ENCODE peak calls at places on chromosomes 7 and 10, in ten cellular contexts. One of them, this sample, is unnamed.

GRCh38 chr10:122461729-122462532 is 578 bp downstream of the HTRA1 start:
- DNase-seq in H54: no peak
- DNase-seq in HCT116: no peak
- DNase-seq in A549: peak
- DNase-seq in GM12892: no peak
- DNase-seq in NB4: no peak
- DNase-seq in IMR-90: no peak
- DNase-seq in stomach: peak
- DNase-seq in right lobe of liver: peak
- DNase-seq in ovary: peak
- DNase-seq in this sample: no peak

GRCh38 chr7:4057289-4057616 is 624.8 kb upstream of the FOXK1 start:
- DNase-seq in IMR-90: no peak
- DNase-seq in NB4: no peak
- DNase-seq in GM12892: no peak
- DNase-seq in H54: no peak
- DNase-seq in HCT116: no peak
- DNase-seq in stomach: no peak
- DNase-seq in ovary: no peak
- DNase-seq in A549: no peak
- DNase-seq in right lobe of liver: no peak
- DNase-seq in this sample: no peak

GRCh38 chr7:36289833-36290661 is 99.6 kb upstream of the ANLN start:
- DNase-seq in A549: peak
- DNase-seq in IMR-90: no peak
- DNase-seq in NB4: peak
- DNase-seq in stomach: peak
- DNase-seq in H54: no peak
- DNase-seq in right lobe of liver: peak
- DNase-seq in ovary: no peak
- DNase-seq in GM12892: no peak
- DNase-seq in HCT116: peak
- DNase-seq in this sample: no peak

GRCh38 chr10:29646238-29646902 is 11.6 kb upstream of the SVIL start:
- DNase-seq in right lobe of liver: no peak
- DNase-seq in ovary: no peak
- DNase-seq in A549: no peak
- DNase-seq in NB4: peak
- DNase-seq in IMR-90: peak
- DNase-seq in stomach: no peak
- DNase-seq in H54: no peak
- DNase-seq in HCT116: no peak
- DNase-seq in GM12892: no peak
- DNase-seq in this sample: no peak

GRCh38 chr10:20975236-20975635 is 78.1 kb upstream of the NEBL start:
- DNase-seq in A549: no peak
- DNase-seq in NB4: no peak
- DNase-seq in ovary: no peak
- DNase-seq in right lobe of liver: no peak
- DNase-seq in HCT116: no peak
- DNase-seq in H54: no peak
- DNase-seq in GM12892: no peak
- DNase-seq in IMR-90: no peak
- DNase-seq in stomach: no peak
- DNase-seq in this sample: no peak

GRCh38 chr10:91420868-91421267 is 10.7 kb downstream of the HECTD2 start:
- DNase-seq in GM12892: no peak
- DNase-seq in right lobe of liver: no peak
- DNase-seq in IMR-90: peak
- DNase-seq in HCT116: no peak
- DNase-seq in H54: no peak
- DNase-seq in NB4: peak
- DNase-seq in ovary: no peak
- DNase-seq in stomach: no peak
- DNase-seq in A549: no peak
- DNase-seq in this sample: no peak

GRCh38 chr10:124743188-124744046 is 761 bp downstream of the FAM53B start:
- DNase-seq in GM12892: no peak
- DNase-seq in NB4: peak
- DNase-seq in right lobe of liver: no peak
- DNase-seq in stomach: peak
- DNase-seq in HCT116: no peak
- DNase-seq in IMR-90: no peak
- DNase-seq in ovary: no peak
- DNase-seq in H54: no peak
- DNase-seq in A549: peak
- DNase-seq in this sample: no peak

GRCh38 chr7:11843113-11843765 is 11.2 kb upstream of the THSD7A start:
- DNase-seq in H54: no peak
- DNase-seq in IMR-90: no peak
- DNase-seq in right lobe of liver: no peak
- DNase-seq in ovary: no peak
- DNase-seq in HCT116: no peak
- DNase-seq in GM12892: no peak
- DNase-seq in A549: no peak
- DNase-seq in stomach: no peak
- DNase-seq in NB4: no peak
- DNase-seq in this sample: no peak

GRCh38 chr7:102273749-102274712 is 12.6 kb upstream of the SH2B2 start:
- DNase-seq in HCT116: peak
- DNase-seq in right lobe of liver: no peak
- DNase-seq in IMR-90: peak
- DNase-seq in H54: peak
- DNase-seq in NB4: no peak
- DNase-seq in stomach: peak
- DNase-seq in GM12892: no peak
- DNase-seq in A549: peak
- DNase-seq in ovary: no peak
- DNase-seq in this sample: no peak

GRCh38 chr10:53075469-53075868 is 302.9 kb upstream of the MBL2 start:
- DNase-seq in ovary: no peak
- DNase-seq in right lobe of liver: no peak
- DNase-seq in A549: no peak
- DNase-seq in IMR-90: no peak
- DNase-seq in NB4: no peak
- DNase-seq in H54: no peak
- DNase-seq in HCT116: no peak
- DNase-seq in GM12892: no peak
- DNase-seq in stomach: no peak
- DNase-seq in this sample: no peak

GRCh38 chr7:884191-885003 is 8.0 kb downstream of the GET4 start:
- DNase-seq in right lobe of liver: no peak
- DNase-seq in GM12892: no peak
- DNase-seq in A549: no peak
- DNase-seq in stomach: peak
- DNase-seq in NB4: no peak
- DNase-seq in ovary: no peak
- DNase-seq in H54: no peak
- DNase-seq in HCT116: no peak
- DNase-seq in IMR-90: no peak
- DNase-seq in this sample: no peak

GRCh38 chr10:23157691-23158369 is 34.3 kb upstream of the PTF1A start:
- DNase-seq in GM12892: no peak
- DNase-seq in right lobe of liver: no peak
- DNase-seq in HCT116: peak
- DNase-seq in stomach: no peak
- DNase-seq in H54: peak
- DNase-seq in A549: peak
- DNase-seq in IMR-90: peak
- DNase-seq in ovary: no peak
- DNase-seq in NB4: peak
- DNase-seq in this sample: no peak

GRCh38 chr10:16965740-16966447 is 148.7 kb upstream of the RSU1 start:
- DNase-seq in stomach: no peak
- DNase-seq in right lobe of liver: no peak
- DNase-seq in ovary: no peak
- DNase-seq in GM12892: no peak
- DNase-seq in HCT116: peak
- DNase-seq in NB4: no peak
- DNase-seq in A549: peak
- DNase-seq in H54: peak
- DNase-seq in IMR-90: peak
- DNase-seq in this sample: no peak

GRCh38 chr10:59047180-59047579 is 129.3 kb upstream of the PHYHIPL start:
- DNase-seq in H54: no peak
- DNase-seq in ovary: no peak
- DNase-seq in HCT116: no peak
- DNase-seq in A549: no peak
- DNase-seq in NB4: no peak
- DNase-seq in IMR-90: no peak
- DNase-seq in stomach: peak
- DNase-seq in GM12892: no peak
- DNase-seq in right lobe of liver: no peak
- DNase-seq in this sample: no peak

GRCh38 chr10:87816842-87817178 is 1.2 kb downstream of the ATAD1 start:
- DNase-seq in HCT116: no peak
- DNase-seq in A549: no peak
- DNase-seq in NB4: peak
- DNase-seq in H54: no peak
- DNase-seq in IMR-90: no peak
- DNase-seq in stomach: no peak
- DNase-seq in GM12892: no peak
- DNase-seq in right lobe of liver: no peak
- DNase-seq in ovary: no peak
- DNase-seq in this sample: no peak

GRCh38 chr7:151895695-151896485 is 19.0 kb upstream of the PRKAG2 start:
- DNase-seq in right lobe of liver: no peak
- DNase-seq in NB4: no peak
- DNase-seq in A549: no peak
- DNase-seq in ovary: no peak
- DNase-seq in GM12892: no peak
- DNase-seq in HCT116: no peak
- DNase-seq in stomach: no peak
- DNase-seq in H54: no peak
- DNase-seq in IMR-90: no peak
- DNase-seq in this sample: no peak

DNA sequence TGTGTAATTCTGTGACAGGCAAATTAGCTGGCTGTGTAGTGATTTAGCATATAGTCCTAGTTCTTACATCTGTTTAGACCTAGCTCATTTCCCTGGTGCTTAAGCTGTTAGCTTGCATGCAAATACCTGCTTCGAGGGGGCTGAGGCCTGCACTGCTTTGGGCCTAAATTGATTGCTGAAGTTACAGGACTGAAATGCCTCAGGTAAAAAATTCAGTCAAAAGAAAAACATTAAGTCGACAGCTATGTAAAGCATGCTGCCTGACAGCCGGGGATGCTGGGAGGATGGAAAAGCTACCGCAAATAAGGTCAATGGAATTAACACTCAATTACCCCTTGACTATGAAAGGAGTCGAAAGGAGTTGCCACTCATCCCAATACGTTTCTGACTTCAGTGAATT is 267.2 kb upstream of the FZD8 start:
- DNase-seq in NB4: no peak
- DNase-seq in right lobe of liver: no peak
- DNase-seq in HCT116: no peak
- DNase-seq in GM12892: no peak
- DNase-seq in stomach: no peak
- DNase-seq in A549: no peak
- DNase-seq in ovary: no peak
- DNase-seq in IMR-90: no peak
- DNase-seq in H54: no peak
- DNase-seq in this sample: no peak
- TF ChIP-seq POLR2A in NB4: no peak
- TF ChIP-seq POLR2A in right lobe of liver: no peak
- TF ChIP-seq POLR2A in HCT116: no peak
- TF ChIP-seq POLR2A in GM12892: no peak
- TF ChIP-seq POLR2A in stomach: no peak
- TF ChIP-seq POLR2A in A549: no peak
- TF ChIP-seq POLR2A in ovary: no peak
- TF ChIP-seq POLR2A in IMR-90: no peak
- TF ChIP-seq POLR2A in H54: no peak
- TF ChIP-seq POLR2A in this sample: no peak

GRCh38 chr7:148457310-148457921 is 133.2 kb upstream of the C7orf33 start:
- DNase-seq in NB4: no peak
- DNase-seq in A549: no peak
- DNase-seq in stomach: peak
- DNase-seq in right lobe of liver: no peak
- DNase-seq in IMR-90: no peak
- DNase-seq in GM12892: no peak
- DNase-seq in ovary: no peak
- DNase-seq in H54: no peak
- DNase-seq in HCT116: no peak
- DNase-seq in this sample: no peak
- TF ChIP-seq POLR2A in NB4: no peak
- TF ChIP-seq POLR2A in A549: no peak
- TF ChIP-seq POLR2A in stomach: no peak
- TF ChIP-seq POLR2A in right lobe of liver: no peak
- TF ChIP-seq POLR2A in IMR-90: no peak
- TF ChIP-seq POLR2A in GM12892: no peak
- TF ChIP-seq POLR2A in ovary: no peak
- TF ChIP-seq POLR2A in H54: no peak
- TF ChIP-seq POLR2A in HCT116: no peak
- TF ChIP-seq POLR2A in this sample: no peak

DNA sequence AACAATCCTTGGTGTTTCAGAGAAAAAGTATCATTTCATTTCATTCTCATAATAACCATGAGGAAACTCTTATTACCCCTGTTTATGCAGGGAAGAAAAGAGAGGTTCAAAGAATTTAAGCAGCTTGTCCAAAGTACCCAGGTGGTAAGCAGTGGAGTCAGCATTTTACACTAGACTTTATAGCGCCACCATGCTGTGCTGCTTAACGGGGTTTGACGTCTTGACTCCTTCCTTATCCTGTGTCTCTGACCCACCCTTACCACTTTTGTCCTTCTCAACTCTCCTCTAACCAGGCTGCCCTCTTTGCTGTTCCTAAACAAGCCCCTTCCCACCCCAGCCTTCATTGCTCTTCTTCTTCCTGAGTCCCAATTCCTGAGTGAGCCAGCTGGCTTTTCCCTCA is 117.0 kb upstream of the AHR start:
- DNase-seq in GM12892: no peak
- DNase-seq in A549: no peak
- DNase-seq in HCT116: no peak
- DNase-seq in right lobe of liver: no peak
- DNase-seq in stomach: no peak
- DNase-seq in H54: no peak
- DNase-seq in IMR-90: no peak
- DNase-seq in NB4: no peak
- DNase-seq in ovary: no peak
- DNase-seq in this sample: no peak
- TF ChIP-seq POLR2A in GM12892: no peak
- TF ChIP-seq POLR2A in A549: no peak
- TF ChIP-seq POLR2A in HCT116: no peak
- TF ChIP-seq POLR2A in right lobe of liver: no peak
- TF ChIP-seq POLR2A in stomach: no peak
- TF ChIP-seq POLR2A in H54: no peak
- TF ChIP-seq POLR2A in IMR-90: no peak
- TF ChIP-seq POLR2A in NB4: no peak
- TF ChIP-seq POLR2A in ovary: no peak
- TF ChIP-seq POLR2A in this sample: no peak

DNA sequence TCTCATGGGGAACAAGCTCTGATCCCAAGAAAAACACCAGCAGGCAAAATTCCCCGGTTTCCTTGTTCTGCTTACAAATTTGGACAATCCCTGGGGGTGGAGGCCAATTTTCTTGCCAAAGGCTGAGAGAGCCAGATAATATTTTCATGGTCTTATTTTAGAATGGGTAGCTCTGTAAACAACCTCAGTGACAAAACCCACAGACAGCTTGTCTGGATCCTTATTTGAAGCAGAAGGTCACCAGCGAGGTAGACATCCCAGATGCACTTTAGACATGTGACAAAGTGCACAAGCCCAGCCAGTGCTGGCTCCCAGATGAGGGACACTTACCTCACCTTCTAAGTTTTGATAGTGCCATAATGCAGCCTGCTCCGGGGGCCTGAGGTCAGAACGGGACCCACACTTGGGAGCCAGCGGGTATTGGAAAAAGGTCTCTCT is 102.6 kb upstream of the DDC start:
- DNase-seq in IMR-90: peak
- DNase-seq in NB4: no peak
- DNase-seq in right lobe of liver: no peak
- DNase-seq in ovary: peak
- DNase-seq in stomach: no peak
- DNase-seq in A549: no peak
- DNase-seq in HCT116: no peak
- DNase-seq in H54: no peak
- DNase-seq in GM12892: no peak
- DNase-seq in this sample: no peak
- TF ChIP-seq POLR2A in IMR-90: no peak
- TF ChIP-seq POLR2A in NB4: no peak
- TF ChIP-seq POLR2A in right lobe of liver: no peak
- TF ChIP-seq POLR2A in ovary: no peak
- TF ChIP-seq POLR2A in stomach: no peak
- TF ChIP-seq POLR2A in A549: no peak
- TF ChIP-seq POLR2A in HCT116: no peak
- TF ChIP-seq POLR2A in H54: no peak
- TF ChIP-seq POLR2A in GM12892: no peak
- TF ChIP-seq POLR2A in this sample: no peak

This sample was measured in vagina.